ENCODE peak calls at places on chromosomes 12 and 14, in eight cellular contexts. N, T, V, C, A, X, D and Y are unnamed samples.

GRCh38 chr12:127060310-127060847 is 1206.6 kb upstream of the TMEM132C start:
- DNase-seq in N (no peak), T (no peak), V (no peak), C (no peak), A (peak; percentile 80), X (no peak), D (no peak), Y (no peak)

GRCh38 chr12:128205758-128206157 is 61.2 kb upstream of the TMEM132C start:
- DNase-seq in N (no peak), T (no peak), V (no peak), C (no peak), A (no peak), X (no peak), D (no peak), Y (no peak)

GRCh38 chr12:46490635-46491034 is 118.1 kb upstream of the SLC38A2 start:
- DNase-seq in N (no peak), T (no peak), V (no peak), C (no peak), A (no peak), X (no peak), D (no peak), Y (no peak)

GRCh38 chr14:24430143-24430681 is 458 bp downstream of the KHNYN start:
- DNase-seq in N (peak; percentile 94), T (no peak), V (no peak), C (peak; percentile 93), A (no peak), X (no peak), D (peak; percentile 42), Y (peak; percentile 86)

GRCh38 chr12:47102845-47103666 is 23.3 kb upstream of the AMIGO2 start:
- DNase-seq in N (no peak), T (no peak), V (no peak), C (no peak), A (no peak), X (no peak), D (no peak), Y (no peak)

GRCh38 chr12:42684171-42685071 is 94.9 kb upstream of the PRICKLE1 start:
- DNase-seq in N (no peak), T (no peak), V (no peak), C (no peak), A (no peak), X (no peak), D (no peak), Y (peak; percentile 52)

GRCh38 chr14:55053018-55053417 is 1.6 kb downstream of the MAPK1IP1L start:
- DNase-seq in N (no peak), T (no peak), V (no peak), C (no peak), A (no peak), X (no peak), D (no peak), Y (no peak)

GRCh38 chr12:91276529-91276928 is 93.9 kb upstream of the DCN start:
- DNase-seq in N (no peak), T (no peak), V (no peak), C (no peak), A (no peak), X (no peak), D (no peak), Y (no peak)

GRCh38 chr12:106189341-106189740 is 50.6 kb upstream of the NUAK1 start:
- DNase-seq in N (no peak), T (no peak), V (no peak), C (no peak), A (no peak), X (no peak), D (no peak), Y (no peak)

GRCh38 chr14:63551338-63551737 is 8.2 kb upstream of the PPP2R5E start:
- DNase-seq in N (no peak), T (no peak), V (no peak), C (no peak), A (no peak), X (no peak), D (no peak), Y (no peak)

GRCh38 chr14:64856528-64857445 is 22.9 kb downstream of the SPTB start:
- DNase-seq in N (no peak), T (no peak), V (no peak), C (no peak), A (no peak), X (no peak), D (no peak), Y (peak; percentile 31)
- H3K4me1 ChIP-seq in N (no peaks in the 10 kb centered on the region), T (no peaks in the 10 kb centered on the region), V (no peaks in the 10 kb centered on the region), C (no peaks in the 10 kb centered on the region), A (no peaks in the 10 kb centered on the region), X (peaks cover 19% of the 10 kb centered on the region), D (peaks cover 61% of the 10 kb centered on the region), Y (peaks cover 2% of the 10 kb centered on the region)

GRCh38 chr14:36663404-36664321 is 2.0 kb downstream of the PAX9 start:
- DNase-seq in N (peak; percentile 78), T (no peak), V (no peak), C (peak; percentile 78), A (no peak), X (no peak), D (no peak), Y (no peak)

GRCh38 chr14:36664322-36665193 is 2.9 kb downstream of the PAX9 start:
- DNase-seq in N (no peak), T (no peak), V (no peak), C (no peak), A (no peak), X (no peak), D (no peak), Y (no peak)

GRCh38 chr14:36666416-36667206 is 5.0 kb downstream of the PAX9 start:
- DNase-seq in N (no peak), T (no peak), V (no peak), C (peak; percentile 72), A (no peak), X (no peak), D (no peak), Y (no peak)

GRCh38 chr14:36667679-36668078 is 6.0 kb downstream of the PAX9 start:
- DNase-seq in N (no peak), T (no peak), V (no peak), C (no peak), A (no peak), X (no peak), D (no peak), Y (no peak)

DNA sequence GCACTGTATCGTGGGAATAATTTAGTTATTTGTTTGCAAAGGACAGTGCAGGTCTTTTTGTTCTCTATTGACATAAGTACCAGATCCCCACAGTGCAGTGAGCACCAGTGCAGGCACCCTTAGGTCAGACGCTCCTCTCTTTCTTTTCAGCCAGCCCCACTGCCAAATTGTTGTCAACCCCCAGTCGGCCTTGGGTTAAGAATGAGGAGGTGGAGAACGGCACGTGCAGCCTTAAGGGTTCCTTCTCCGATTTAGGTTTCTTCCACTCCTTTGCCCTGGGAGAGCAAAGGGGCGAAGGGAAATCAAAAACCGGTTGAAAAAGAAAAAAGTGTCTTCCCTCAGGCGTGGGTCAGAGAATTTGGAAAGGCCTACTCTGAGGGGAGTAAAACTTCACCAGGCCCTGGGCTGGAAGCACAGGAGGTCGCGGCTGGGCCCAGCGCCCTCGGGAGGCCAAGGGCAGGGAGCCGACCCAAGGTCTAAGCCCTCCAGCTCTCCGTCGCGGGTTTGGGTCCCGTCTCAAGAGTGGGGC is 4.3 kb downstream of the PAX9 start:
- DNase-seq in N (no peak), T (no peak), V (no peak), C (no peak), A (no peak), X (no peak), D (no peak), Y (no peak)
- H3K4me3 ChIP-seq in N (no peak overlapping the region), T (no peak overlapping the region), V (no peak overlapping the region), C (no peak overlapping the region), A (no peak overlapping the region), X (no peak overlapping the region), D (no peak overlapping the region), Y (no peak overlapping the region)

DNA sequence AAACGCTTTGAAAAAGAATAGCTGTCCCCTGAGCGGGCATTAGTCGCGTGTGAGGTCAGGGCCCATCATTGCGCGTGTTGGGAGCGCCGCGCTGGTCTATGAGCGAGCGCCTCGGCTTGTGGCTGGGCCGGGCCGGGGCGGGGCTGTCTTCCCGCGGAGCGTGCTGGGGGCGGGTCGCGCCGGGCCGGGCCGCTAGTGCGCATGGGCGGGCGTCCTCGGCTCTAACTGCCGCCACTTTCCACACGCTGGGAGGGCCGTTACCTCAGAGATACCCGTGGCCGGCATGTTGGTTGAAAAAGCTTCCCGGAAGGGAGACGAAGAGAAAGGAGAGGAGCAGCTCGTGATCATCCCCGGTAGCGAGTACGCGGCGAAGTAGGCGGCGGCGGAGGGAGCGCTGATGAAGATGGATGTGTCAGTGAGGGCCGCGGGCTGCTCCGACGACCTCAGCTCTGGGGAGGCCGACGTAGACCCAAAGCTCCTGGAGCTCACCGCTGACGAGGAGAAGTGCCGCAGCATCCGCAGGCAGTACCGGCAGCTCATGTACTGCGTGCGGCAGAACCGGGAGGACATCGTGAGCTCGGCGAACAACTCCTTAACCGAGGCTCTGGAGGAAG is at the start of gene EID3:
- DNase-seq in N (peak; percentile 98), T (peak; percentile 81), V (no peak), C (peak; percentile 98), A (no peak), X (no peak), D (peak; percentile 75), Y (no peak)
- H3K4me1 ChIP-seq in N (peaks cover 12% of the 10 kb centered on the region), T (peaks cover 21% of the 10 kb centered on the region), V (peaks cover 9% of the 10 kb centered on the region), C (peaks cover 2% of the 10 kb centered on the region), A (peaks cover 38% of the 10 kb centered on the region), X (peaks cover 8% of the 10 kb centered on the region), D (peaks cover 64% of the 10 kb centered on the region), Y (peaks cover 12% of the 10 kb centered on the region)

GRCh38 chr14:20667957-20668356 is 16.4 kb upstream of the RNASE4 start:
- DNase-seq in N (no peak), T (no peak), V (peak; percentile 85), C (no peak), A (no peak), X (no peak), D (no peak), Y (no peak)

GRCh38 chr14:20658246-20658645 is 16.8 kb upstream of the OR6S1 start:
- DNase-seq in N (no peak), T (no peak), V (no peak), C (no peak), A (no peak), X (no peak), D (no peak), Y (no peak)

GRCh38 chr14:20661197-20661596 is 19.7 kb upstream of the OR6S1 start:
- DNase-seq in N (no peak), T (no peak), V (no peak), C (no peak), A (no peak), X (no peak), D (no peak), Y (no peak)

GRCh38 chr14:20659813-20660395 is 18.4 kb upstream of the OR6S1 start:
- DNase-seq in N (no peak), T (no peak), V (no peak), C (peak; percentile 63), A (no peak), X (no peak), D (no peak), Y (no peak)

DNA sequence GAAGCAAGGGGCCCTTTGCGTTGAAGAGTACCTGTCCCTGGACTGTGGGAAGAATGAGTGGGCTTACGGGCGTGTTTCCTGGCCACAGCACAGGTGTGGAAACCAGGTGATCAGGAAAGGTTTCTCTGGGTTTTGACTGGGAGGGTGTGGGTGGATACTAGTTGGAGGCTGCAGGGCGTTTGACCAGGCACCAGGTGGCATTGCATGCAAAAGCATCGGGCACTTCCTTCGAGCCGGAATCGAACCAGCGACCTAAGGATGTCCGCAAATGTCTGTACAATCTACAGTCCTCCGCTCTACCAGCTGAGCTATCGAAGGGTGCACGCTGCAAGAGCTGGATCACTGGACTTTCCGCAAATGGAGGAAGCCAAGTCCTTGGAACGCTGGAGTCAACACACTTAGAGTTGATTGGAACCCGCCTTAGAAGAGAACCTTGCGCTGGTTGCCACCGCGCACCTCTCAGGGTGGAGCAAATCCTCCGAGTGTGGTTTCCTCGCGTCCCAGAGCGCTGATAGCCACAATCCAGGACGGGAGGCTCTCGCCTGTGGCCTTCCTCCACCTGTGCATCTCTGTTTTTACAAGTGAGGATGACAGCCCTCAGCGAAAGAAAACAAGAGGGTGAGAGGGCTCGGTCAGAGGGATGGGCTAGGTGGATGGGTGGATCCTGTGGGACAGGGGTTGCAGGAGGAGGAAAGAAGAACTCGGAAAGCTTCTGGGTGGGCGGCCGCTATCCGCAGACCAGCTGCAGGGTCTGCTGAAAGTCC is 21.2 kb upstream of the RNASE4 start:
- DNase-seq in N (peak; percentile 86), T (peak; percentile 85), V (peak; percentile 88), C (peak; percentile 84), A (peak; percentile 92), X (peak; percentile 96), D (peak; percentile 6), Y (peak; percentile 93)
- H3K4me3 ChIP-seq in N (no peak overlapping the region), T (peak overlapping the region; percentile 38), V (peak overlapping the region; percentile 83), C (peak overlapping the region; percentile 27), A (peak overlapping the region; percentile 56), X (peak overlapping the region; percentile 86), D (peak overlapping the region; percentile 28), Y (peak overlapping the region; percentile 50)